ENCODE peak calls at places on chromosome 1, in seven cellular contexts. Z is H9, G is mesendoderm, Y is neuronal stem cell, C is IMR-90, O is mesenchymal stem cell, E is trophoblast cell. I is an unnamed sample.
A peak's percentile ranks its signal among the peaks of the same experiment; 100 is the strongest.

GRCh38 chr1:203133969-203134725 is 6.6 kb downstream of the ADORA1 start:
- DNase-seq in O (peak; percentile 61), G (peak; percentile 83), Y (no peak), E (no peak), C (peak; percentile 49), Z (no peak), I (no peak)

GRCh38 chr1:106502659-106503058 is 553.8 kb upstream of the PRMT6 start:
- DNase-seq in E (no peak), Z (no peak), Y (no peak), O (no peak), G (no peak), C (no peak), I (no peak)

GRCh38 chr1:38991638-38992449 is 768 bp downstream of the AKIRIN1 start:
- DNase-seq in Y (peak; percentile 35), Z (peak; percentile 44), E (peak; percentile 54), C (no peak), O (peak; percentile 62), G (peak; percentile 74), I (no peak)

GRCh38 chr1:215243275-215244054 is 160.9 kb downstream of the KCNK2 start:
- DNase-seq in Z (no peak), G (peak; percentile 25), E (no peak), Y (no peak), O (peak; percentile 68), C (peak; percentile 2), I (no peak)

GRCh38 chr1:206924549-206925115 is 2.9 kb upstream of the FCMR start:
- DNase-seq in C (no peak), E (no peak), G (no peak), Z (no peak), O (no peak), Y (no peak), I (no peak)

GRCh38 chr1:76961181-76961580 is 93.9 kb downstream of the ST6GALNAC5 start:
- DNase-seq in G (no peak), O (no peak), Z (no peak), E (no peak), Y (no peak), C (peak; percentile 33), I (no peak)

GRCh38 chr1:155860939-155861496 is 1.7 kb downstream of the SYT11 start:
- DNase-seq in Z (no peak), C (no peak), E (no peak), Y (no peak), G (no peak), O (no peak), I (no peak)

GRCh38 chr1:31790641-31791091 is 25.2 kb downstream of the SPOCD1 start:
- DNase-seq in Z (peak; percentile 20), C (no peak), G (no peak), E (no peak), O (no peak), Y (no peak), I (no peak)

GRCh38 chr1:231899046-231899445 is 272.5 kb downstream of the DISC1 start:
- DNase-seq in E (no peak), Y (no peak), G (no peak), Z (no peak), C (no peak), O (no peak), I (no peak)

GRCh38 chr1:154348429-154349076 is 23.2 kb downstream of the ATP8B2 start:
- DNase-seq in Z (no peak), Y (no peak), E (no peak), C (no peak), G (no peak), O (no peak), I (no peak)

GRCh38 chr1:84693009-84693408 is 2.7 kb upstream of the SSX2IP start:
- DNase-seq in Z (no peak), O (peak; percentile 37), G (no peak), Y (no peak), C (no peak), E (no peak), I (no peak)

GRCh38 chr1:81149649-81150335 is 650.9 kb upstream of the ADGRL2 start:
- DNase-seq in O (no peak), Z (no peak), E (peak; percentile 46), C (no peak), G (no peak), Y (no peak), I (no peak)

GRCh38 chr1:84883286-84883685 is 9.7 kb downstream of the LPAR3 start:
- DNase-seq in O (peak; percentile 15), Y (no peak), G (no peak), Z (no peak), C (peak; percentile 58), E (peak; percentile 81), I (no peak)

GRCh38 chr1:50180367-50180766 is 71.6 kb downstream of the ELAVL4 start:
- DNase-seq in Z (no peak), E (no peak), G (no peak), O (no peak), C (no peak), Y (no peak), I (no peak)

GRCh38 chr1:64823691-64824476 is 79.0 kb downstream of the RAVER2 start:
- DNase-seq in C (peak; percentile 81), O (peak; percentile 75), Y (peak; percentile 67), E (peak; percentile 89), Z (peak; percentile 56), G (peak; percentile 84), I (no peak)

GRCh38 chr1:47805826-47806450 is 191.2 kb downstream of the TRABD2B start:
- DNase-seq in E (no peak), Y (no peak), G (no peak), O (no peak), C (no peak), Z (no peak), I (no peak)

GRCh38 chr1:153945795-153946621 is 510 bp downstream of the DENND4B start:
- DNase-seq in Y (no peak), C (peak; percentile 56), Z (peak; percentile 53), G (peak; percentile 54), E (peak; percentile 70), O (peak; percentile 81), I (no peak)

GRCh38 chr1:225847610-225848009 is 34.6 kb downstream of the TMEM63A start:
- DNase-seq in G (no peak), Z (peak; percentile 22), E (no peak), O (no peak), Y (no peak), C (no peak), I (no peak)

GRCh38 chr1:190172636-190173410 is 304.8 kb downstream of the BRINP3 start:
- DNase-seq in Y (no peak), E (no peak), G (no peak), C (peak; percentile 9), Z (no peak), O (no peak), I (no peak)

GRCh38 chr1:226046240-226046639 is 16.3 kb upstream of the H3-3A start:
- DNase-seq in Y (no peak), C (peak; percentile 89), E (peak; percentile 44), Z (no peak), O (peak; percentile 76), G (no peak), I (no peak)

GRCh38 chr1:55589656-55590297 is 374.6 kb upstream of the USP24 start:
- DNase-seq in G (no peak), C (no peak), Z (no peak), E (peak; percentile 17), O (no peak), Y (no peak), I (no peak)
- H3K18ac ChIP-seq in G (no peak overlapping the region), C (peak overlapping the region; percentile 4), Z (no peak overlapping the region), E (no peak overlapping the region), O (no peak overlapping the region), Y (no peak overlapping the region), I (no peak overlapping the region)

DNA sequence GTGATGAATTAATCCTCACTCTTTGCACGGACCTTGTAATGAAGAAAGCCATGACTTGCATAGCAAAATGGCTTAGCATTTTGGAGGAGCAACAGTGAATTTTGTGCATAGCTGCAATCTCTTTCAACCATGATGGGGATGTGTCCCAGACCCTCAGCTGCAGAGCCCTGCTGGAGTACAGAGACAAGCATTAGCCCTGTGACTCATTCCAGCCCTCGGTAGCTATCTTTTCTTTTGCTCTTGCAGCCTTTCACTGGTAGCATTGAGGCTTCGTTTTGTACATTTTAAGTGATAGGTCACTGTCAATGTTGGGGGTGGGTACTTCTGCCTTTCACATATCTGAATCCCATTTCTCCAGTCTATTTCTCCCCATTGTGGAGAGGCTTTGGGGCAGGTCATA is 58.4 kb downstream of the SLC35F3 start:
- DNase-seq in G (no peak), O (no peak), Z (no peak), Y (no peak), C (no peak), E (no peak), I (no peak)
- H3K18ac ChIP-seq in G (no peak overlapping the region), O (no peak overlapping the region), Z (no peak overlapping the region), Y (no peak overlapping the region), C (no peak overlapping the region), E (no peak overlapping the region), I (no peak overlapping the region)

GRCh38 chr1:37255868-37256267 is 218.5 kb upstream of the ZC3H12A start:
- DNase-seq in C (no peak), G (no peak), O (no peak), Z (no peak), E (no peak), Y (no peak), I (no peak)

GRCh38 chr1:37246631-37247030 is 212.3 kb upstream of the GRIK3 start:
- DNase-seq in E (no peak), Y (no peak), C (no peak), Z (no peak), G (no peak), O (no peak), I (no peak)

GRCh38 chr1:37244815-37245214 is 210.5 kb upstream of the GRIK3 start:
- DNase-seq in E (no peak), G (no peak), Y (no peak), Z (no peak), C (no peak), O (no peak), I (no peak)

GRCh38 chr1:37255111-37255795 is 219.1 kb upstream of the ZC3H12A start:
- DNase-seq in E (peak; percentile 13), G (peak; percentile 92), O (no peak), C (no peak), Z (peak; percentile 91), Y (peak; percentile 76), I (peak; percentile 93)

GRCh38 chr1:37250371-37250770 is 216.1 kb upstream of the GRIK3 start:
- DNase-seq in E (no peak), C (peak; percentile 13), Z (no peak), G (no peak), O (no peak), Y (no peak), I (no peak)
- H3K18ac ChIP-seq in E (no peak overlapping the region), C (no peak overlapping the region), Z (no peak overlapping the region), G (no peak overlapping the region), O (no peak overlapping the region), Y (no peak overlapping the region), I (no peak overlapping the region)

GRCh38 chr1:78370779-78371482 is 119.8 kb upstream of the PTGFR start:
- DNase-seq in E (no peak), Z (no peak), C (peak; percentile 89), O (no peak), G (no peak), Y (no peak), I (no peak)

GRCh38 chr1:78370356-78370755 is 120.4 kb upstream of the PTGFR start:
- DNase-seq in G (no peak), O (no peak), Y (no peak), Z (no peak), E (no peak), C (peak; percentile 73), I (no peak)

GRCh38 chr1:78369546-78369945 is 121.2 kb upstream of the PTGFR start:
- DNase-seq in Z (no peak), O (no peak), E (no peak), G (no peak), C (peak; percentile 24), Y (no peak), I (no peak)

DNA sequence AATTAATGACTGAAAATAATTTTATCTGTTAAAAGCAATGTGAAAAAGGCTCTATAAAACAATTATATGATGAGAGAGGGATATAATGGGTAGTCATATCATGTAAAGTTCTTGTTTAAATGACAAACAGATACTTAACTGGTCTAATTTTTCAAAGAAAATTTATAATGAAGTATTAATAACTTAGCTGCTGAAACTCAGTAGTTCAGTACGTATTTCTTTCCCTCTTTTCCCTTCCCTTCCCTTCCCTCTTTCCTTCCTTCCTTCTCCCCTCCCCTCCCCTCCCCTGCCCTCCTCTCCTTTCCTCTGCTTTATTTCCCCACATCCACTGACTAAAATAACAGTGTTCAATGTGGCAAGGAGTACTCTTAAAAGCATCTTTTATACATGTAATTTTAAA is 123.1 kb upstream of the PTGFR start:
- DNase-seq in G (no peak), O (no peak), C (no peak), E (no peak), Z (no peak), Y (no peak), I (no peak)
- H3K18ac ChIP-seq in G (no peak overlapping the region), O (no peak overlapping the region), C (no peak overlapping the region), E (no peak overlapping the region), Z (no peak overlapping the region), Y (no peak overlapping the region), I (no peak overlapping the region)

I was measured in H1.